ENCODE peak calls at places on chromosomes 2 and 18, in five cellular contexts. W, D, C, I and U are unnamed samples.

GRCh38 chr2:66794115-66794514 is 359.2 kb downstream of the MEIS1 start:
- DNase-seq in W (no peak), C (no peak), I (no peak), D (no peak), U (no peak)

GRCh38 chr2:121634354-121635307 is 14.6 kb downstream of the CLASP1 start:
- DNase-seq in W (no peak), I (peak), C (peak), D (no peak), U (peak)

GRCh38 chr18:74289137-74289536 is 2.6 kb downstream of the CYB5A start:
- DNase-seq in D (no peak), C (no peak), W (no peak), I (peak), U (peak)

GRCh38 chr2:189641565-189641964 is 19.7 kb upstream of the ASNSD1 start:
- DNase-seq in D (no peak), I (no peak), C (no peak), W (no peak), U (no peak)

GRCh38 chr2:189254268-189254883 is 74.8 kb upstream of the COL5A2 start:
- DNase-seq in W (peak), I (no peak), C (peak), D (peak), U (peak)

GRCh38 chr18:74880706-74881289 is 283.1 kb downstream of the ZNF407 start:
- DNase-seq in W (no peak), C (no peak), I (no peak), D (no peak), U (no peak)

GRCh38 chr2:237910576-237911362 is 51.3 kb downstream of the RAMP1 start:
- DNase-seq in D (no peak), C (no peak), W (no peak), I (no peak), U (no peak)

GRCh38 chr2:169891593-169892298 is 64.5 kb downstream of the UBR3 start:
- DNase-seq in W (no peak), C (peak), D (no peak), I (no peak), U (peak)

GRCh38 chr18:36095936-36096519 is 28.7 kb upstream of the RPRD1A start:
- DNase-seq in C (peak), W (peak), I (peak), D (no peak), U (peak)

GRCh38 chr2:30232801-30233130 is 1.4 kb downstream of the LBH start:
- DNase-seq in D (no peak), W (no peak), I (no peak), C (no peak), U (no peak)